ENCODE peak calls at places on chromosomes 5 and 9, in six cellular contexts. One of them, this sample, is unnamed. For H3K27me3, the result is how much of the 10 kb centered on the place peaks cover.

GRCh38 chr5:91357806-91358205 is 25.3 kb downstream of the ARRDC3 start:
- DNase-seq in GM12878: no peak
- DNase-seq in K562: no peak
- DNase-seq in H1: no peak
- DNase-seq in SK-N-SH: no peak
- DNase-seq in HepG2: no peak
- DNase-seq in this sample: no peak

GRCh38 chr9:90942555-90942954 is 140.9 kb downstream of the SYK start:
- DNase-seq in H1: no peak
- DNase-seq in SK-N-SH: no peak
- DNase-seq in HepG2: no peak
- DNase-seq in K562: no peak
- DNase-seq in GM12878: peak
- DNase-seq in this sample: no peak

GRCh38 chr5:102306121-102306520 is 10.0 kb upstream of the SLCO4C1 start:
- DNase-seq in GM12878: no peak
- DNase-seq in SK-N-SH: peak
- DNase-seq in H1: no peak
- DNase-seq in K562: no peak
- DNase-seq in HepG2: no peak
- DNase-seq in this sample: no peak

GRCh38 chr9:114908104-114908621 is 22.2 kb downstream of the TNFSF8 start:
- DNase-seq in GM12878: no peak
- DNase-seq in HepG2: peak
- DNase-seq in K562: no peak
- DNase-seq in SK-N-SH: no peak
- DNase-seq in H1: no peak
- DNase-seq in this sample: no peak

GRCh38 chr9:122402403-122403268 is 31.8 kb downstream of the PTGS1 start:
- DNase-seq in H1: no peak
- DNase-seq in SK-N-SH: no peak
- DNase-seq in GM12878: no peak
- DNase-seq in HepG2: peak
- DNase-seq in K562: peak
- DNase-seq in this sample: peak

GRCh38 chr5:75152861-75153260 is 83.8 kb downstream of the ANKRD31 start:
- DNase-seq in H1: no peak
- DNase-seq in HepG2: no peak
- DNase-seq in GM12878: no peak
- DNase-seq in K562: no peak
- DNase-seq in SK-N-SH: no peak
- DNase-seq in this sample: no peak

GRCh38 chr9:110936252-110936651 is 102.0 kb downstream of the LPAR1 start:
- DNase-seq in HepG2: no peak
- DNase-seq in GM12878: no peak
- DNase-seq in K562: no peak
- DNase-seq in SK-N-SH: no peak
- DNase-seq in H1: no peak
- DNase-seq in this sample: no peak

GRCh38 chr9:21672762-21673161 is 129.7 kb upstream of the MTAP start:
- DNase-seq in K562: no peak
- DNase-seq in H1: no peak
- DNase-seq in HepG2: no peak
- DNase-seq in GM12878: no peak
- DNase-seq in SK-N-SH: no peak
- DNase-seq in this sample: no peak

GRCh38 chr5:16661713-16662112 is 44.9 kb upstream of the RETREG1 start:
- DNase-seq in SK-N-SH: no peak
- DNase-seq in GM12878: no peak
- DNase-seq in K562: no peak
- DNase-seq in HepG2: no peak
- DNase-seq in H1: no peak
- DNase-seq in this sample: no peak

GRCh38 chr5:176737001-176737745 is 73.2 kb upstream of the UNC5A start:
- DNase-seq in H1: peak
- DNase-seq in SK-N-SH: peak
- DNase-seq in HepG2: no peak
- DNase-seq in GM12878: no peak
- DNase-seq in K562: no peak
- DNase-seq in this sample: no peak

GRCh38 chr5:176736271-176736965 is 73.9 kb upstream of the UNC5A start:
- DNase-seq in H1: peak
- DNase-seq in HepG2: no peak
- DNase-seq in SK-N-SH: peak
- DNase-seq in K562: no peak
- DNase-seq in GM12878: no peak
- DNase-seq in this sample: no peak

GRCh38 chr5:176738851-176739250 is 71.5 kb upstream of the UNC5A start:
- DNase-seq in H1: peak
- DNase-seq in HepG2: no peak
- DNase-seq in SK-N-SH: peak
- DNase-seq in K562: no peak
- DNase-seq in GM12878: no peak
- DNase-seq in this sample: no peak

GRCh38 chr5:176739461-176740051 is 70.8 kb upstream of the UNC5A start:
- DNase-seq in GM12878: no peak
- DNase-seq in H1: peak
- DNase-seq in HepG2: no peak
- DNase-seq in K562: no peak
- DNase-seq in SK-N-SH: peak
- DNase-seq in this sample: no peak

DNA sequence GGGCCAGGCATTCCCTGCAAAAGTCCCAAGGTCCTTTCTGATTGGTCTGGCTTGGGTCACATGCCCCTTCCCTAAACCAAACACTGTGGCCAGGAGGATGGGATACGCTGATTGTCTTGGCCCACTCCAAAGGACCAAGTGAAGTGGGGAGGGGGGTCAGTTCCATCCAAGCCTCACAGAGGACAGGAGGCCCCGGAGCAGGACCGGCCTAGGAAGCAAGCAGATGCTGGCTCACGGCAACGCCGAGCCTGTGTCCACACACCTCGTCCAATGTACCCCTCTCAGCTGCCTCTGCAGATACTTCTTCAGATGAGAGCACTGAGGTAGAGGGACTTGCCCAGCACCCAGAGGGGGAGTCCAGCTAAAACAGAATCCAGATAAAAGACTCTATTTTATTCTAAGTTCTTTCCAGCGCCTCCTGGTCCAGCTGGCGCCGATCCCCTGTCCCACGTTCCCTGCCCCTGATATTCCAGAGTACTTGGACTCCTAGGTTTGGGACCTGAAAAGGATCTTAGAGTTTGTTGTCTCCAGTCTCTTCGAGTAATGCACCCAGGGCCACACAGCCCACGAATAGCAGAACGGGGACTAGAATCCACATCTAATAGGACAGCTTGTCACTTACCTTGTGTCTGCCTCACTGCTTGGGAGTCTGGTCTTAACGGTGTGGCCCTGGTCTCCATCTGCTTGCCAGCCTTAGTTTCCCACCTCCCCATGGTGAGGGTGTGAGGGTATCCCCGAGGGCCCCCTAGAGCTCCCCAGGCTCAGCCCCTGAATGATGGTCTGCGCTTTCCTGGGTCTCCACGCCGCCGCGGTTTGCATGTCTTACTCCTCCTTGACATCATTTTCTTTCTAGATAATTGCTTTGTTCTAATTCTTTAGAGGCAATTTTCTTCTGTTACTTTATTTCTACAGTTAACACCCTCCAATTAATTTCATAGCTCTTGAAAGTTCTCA is 72.3 kb upstream of the UNC5A start:
- DNase-seq in GM12878: no peak
- DNase-seq in K562: no peak
- DNase-seq in SK-N-SH: peak
- DNase-seq in H1: peak
- DNase-seq in HepG2: no peak
- DNase-seq in this sample: no peak
- H3K27me3 ChIP-seq in GM12878: under half
- H3K27me3 ChIP-seq in K562: half or more
- H3K27me3 ChIP-seq in SK-N-SH: under half
- H3K27me3 ChIP-seq in H1: under half
- H3K27me3 ChIP-seq in HepG2: under half
- H3K27me3 ChIP-seq in this sample: under half

GRCh38 chr9:129697111-129697955 is 31.9 kb downstream of the PRRX2 start:
- DNase-seq in HepG2: no peak
- DNase-seq in SK-N-SH: peak
- DNase-seq in H1: peak
- DNase-seq in GM12878: no peak
- DNase-seq in K562: peak
- DNase-seq in this sample: peak
- H3K27ac ChIP-seq in HepG2: no peak
- H3K27ac ChIP-seq in SK-N-SH: peak
- H3K27ac ChIP-seq in H1: no peak
- H3K27ac ChIP-seq in GM12878: no peak
- H3K27ac ChIP-seq in K562: no peak
- H3K27ac ChIP-seq in this sample: no peak

GRCh38 chr5:149428032-149428431 is 48.9 kb upstream of the IL17B start:
- DNase-seq in HepG2: no peak
- DNase-seq in H1: no peak
- DNase-seq in GM12878: no peak
- DNase-seq in SK-N-SH: no peak
- DNase-seq in K562: no peak
- DNase-seq in this sample: no peak
- TF ChIP-seq GABPA in HepG2: no peak
- TF ChIP-seq GABPA in H1: no peak
- TF ChIP-seq GABPA in GM12878: no peak
- TF ChIP-seq GABPA in SK-N-SH: no peak
- TF ChIP-seq GABPA in K562: no peak
- TF ChIP-seq GABPA in this sample: no peak

GRCh38 chr9:126612813-126613641 is 701 bp upstream of the LMX1B start:
- DNase-seq in HepG2: no peak
- DNase-seq in K562: no peak
- DNase-seq in H1: peak
- DNase-seq in SK-N-SH: peak
- DNase-seq in GM12878: no peak
- DNase-seq in this sample: no peak

GRCh38 chr9:126613656-126614055 is at the start of gene LMX1B:
- DNase-seq in SK-N-SH: peak
- DNase-seq in GM12878: no peak
- DNase-seq in H1: peak
- DNase-seq in HepG2: no peak
- DNase-seq in K562: no peak
- DNase-seq in this sample: no peak

GRCh38 chr9:126611592-126612328 is 2.0 kb upstream of the LMX1B start:
- DNase-seq in H1: peak
- DNase-seq in SK-N-SH: peak
- DNase-seq in K562: peak
- DNase-seq in HepG2: peak
- DNase-seq in GM12878: no peak
- DNase-seq in this sample: peak

GRCh38 chr9:126611188-126611587 is 2.5 kb upstream of the LMX1B start:
- DNase-seq in HepG2: no peak
- DNase-seq in SK-N-SH: no peak
- DNase-seq in GM12878: no peak
- DNase-seq in H1: no peak
- DNase-seq in K562: no peak
- DNase-seq in this sample: no peak

DNA sequence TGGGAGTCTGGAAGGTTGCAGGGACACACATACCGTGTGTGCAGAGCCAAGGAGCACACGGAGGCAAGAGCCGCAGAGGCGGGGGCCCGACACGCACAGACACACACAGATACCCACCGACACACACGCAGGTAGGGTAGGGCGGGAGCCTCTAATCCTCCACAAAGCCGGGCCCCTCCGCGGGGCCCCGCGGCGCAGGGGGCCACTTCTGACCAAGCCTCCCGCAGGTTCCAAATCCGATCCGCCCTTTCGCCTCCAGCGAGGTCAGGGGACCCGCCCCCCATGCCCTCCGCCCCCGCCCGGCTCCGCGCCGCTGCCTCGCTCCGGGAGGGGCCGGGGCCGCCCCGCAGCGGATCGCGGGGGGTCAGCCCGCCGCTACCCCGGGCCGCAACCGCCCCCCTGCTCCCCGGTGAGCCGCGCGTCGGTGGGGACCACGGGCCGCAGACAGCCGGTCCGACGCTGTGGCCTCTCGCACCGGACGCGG is 1.4 kb upstream of the LMX1B start:
- DNase-seq in H1: peak
- DNase-seq in HepG2: no peak
- DNase-seq in K562: no peak
- DNase-seq in GM12878: no peak
- DNase-seq in SK-N-SH: peak
- DNase-seq in this sample: no peak
- H3K27me3 ChIP-seq in H1: half or more
- H3K27me3 ChIP-seq in HepG2: under half
- H3K27me3 ChIP-seq in K562: half or more
- H3K27me3 ChIP-seq in GM12878: under half
- H3K27me3 ChIP-seq in SK-N-SH: half or more
- H3K27me3 ChIP-seq in this sample: half or more

GRCh38 chr5:137300411-137301240 is 198.5 kb downstream of the SPOCK1 start:
- DNase-seq in GM12878: no peak
- DNase-seq in H1: peak
- DNase-seq in K562: no peak
- DNase-seq in HepG2: no peak
- DNase-seq in SK-N-SH: no peak
- DNase-seq in this sample: no peak
- H3K27ac ChIP-seq in GM12878: no peak
- H3K27ac ChIP-seq in H1: no peak
- H3K27ac ChIP-seq in K562: no peak
- H3K27ac ChIP-seq in HepG2: no peak
- H3K27ac ChIP-seq in SK-N-SH: no peak
- H3K27ac ChIP-seq in this sample: no peak

DNA sequence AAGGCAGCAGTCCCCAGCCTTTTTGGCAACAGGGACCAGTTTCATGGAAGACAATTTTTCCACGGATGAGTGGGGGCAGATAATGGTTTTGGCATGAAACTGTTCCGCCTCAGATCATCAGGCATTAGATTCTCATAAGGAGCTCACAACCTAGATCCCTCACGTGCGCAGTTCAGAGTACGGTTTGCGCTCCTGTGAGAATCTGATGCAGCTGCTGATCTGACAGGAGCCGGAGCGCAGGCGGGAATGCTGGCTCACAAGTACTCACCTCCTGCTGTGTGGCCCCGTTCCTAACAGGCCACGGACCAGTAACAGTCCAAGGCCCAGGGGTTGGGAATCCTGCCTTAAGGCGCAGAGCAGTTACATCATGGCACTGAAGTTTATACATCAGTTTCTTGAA is 3.3 kb upstream of the BRD3 start:
- DNase-seq in SK-N-SH: no peak
- DNase-seq in GM12878: no peak
- DNase-seq in HepG2: no peak
- DNase-seq in H1: no peak
- DNase-seq in K562: no peak
- DNase-seq in this sample: no peak
- TF ChIP-seq GABPA in SK-N-SH: no peak
- TF ChIP-seq GABPA in GM12878: no peak
- TF ChIP-seq GABPA in HepG2: no peak
- TF ChIP-seq GABPA in H1: no peak
- TF ChIP-seq GABPA in K562: no peak
- TF ChIP-seq GABPA in this sample: no peak